ENCODE peak calls at places on chromosomes 1 and 21, in eight cellular contexts. One of them, this sample, is unnamed.
A peak's percentile ranks its signal among the peaks of the same experiment; 100 is the strongest.

GRCh38 chr21:27813750-27814149 is 846.9 kb upstream of the ADAMTS5 start:
- DNase-seq in tibial nerve: peak; percentile 14
- DNase-seq in IMR-90: no peak
- DNase-seq in esophagus muscularis mucosa: no peak
- DNase-seq in stomach: no peak
- DNase-seq in spleen: no peak
- DNase-seq in prostate gland: no peak
- DNase-seq in K562: no peak
- DNase-seq in this sample: peak; percentile 12

GRCh38 chr1:12549460-12550349 is 68.3 kb downstream of the DHRS3 start:
- DNase-seq in prostate gland: peak; percentile 83
- DNase-seq in spleen: no peak
- DNase-seq in esophagus muscularis mucosa: peak; percentile 96
- DNase-seq in K562: peak; percentile 88
- DNase-seq in IMR-90: peak; percentile 98
- DNase-seq in tibial nerve: peak; percentile 93
- DNase-seq in stomach: peak; percentile 75
- DNase-seq in this sample: peak; percentile 73

GRCh38 chr1:178263341-178263740 is 169.4 kb downstream of the RASAL2 start:
- DNase-seq in esophagus muscularis mucosa: no peak
- DNase-seq in IMR-90: peak; percentile 44
- DNase-seq in stomach: no peak
- DNase-seq in spleen: no peak
- DNase-seq in K562: no peak
- DNase-seq in tibial nerve: no peak
- DNase-seq in prostate gland: no peak
- DNase-seq in this sample: no peak

GRCh38 chr1:111406325-111406768 is 21.2 kb downstream of the OVGP1 start:
- DNase-seq in spleen: peak; percentile 83
- DNase-seq in esophagus muscularis mucosa: peak; percentile 50
- DNase-seq in prostate gland: peak; percentile 91
- DNase-seq in IMR-90: peak; percentile 48
- DNase-seq in tibial nerve: no peak
- DNase-seq in stomach: peak; percentile 82
- DNase-seq in K562: no peak
- DNase-seq in this sample: peak; percentile 26

GRCh38 chr1:171670739-171671138 is 18.3 kb upstream of the MYOC start:
- DNase-seq in prostate gland: no peak
- DNase-seq in tibial nerve: no peak
- DNase-seq in K562: no peak
- DNase-seq in esophagus muscularis mucosa: no peak
- DNase-seq in stomach: no peak
- DNase-seq in spleen: no peak
- DNase-seq in IMR-90: no peak
- DNase-seq in this sample: no peak

GRCh38 chr1:3547055-3548005 is 64.0 kb downstream of the MEGF6 start:
- DNase-seq in IMR-90: no peak
- DNase-seq in esophagus muscularis mucosa: no peak
- DNase-seq in prostate gland: peak; percentile 90
- DNase-seq in stomach: no peak
- DNase-seq in spleen: no peak
- DNase-seq in tibial nerve: no peak
- DNase-seq in K562: no peak
- DNase-seq in this sample: no peak

GRCh38 chr1:47224676-47225399 is 7.2 kb downstream of the TAL1 start:
- DNase-seq in spleen: no peak
- DNase-seq in stomach: no peak
- DNase-seq in prostate gland: no peak
- DNase-seq in IMR-90: no peak
- DNase-seq in esophagus muscularis mucosa: no peak
- DNase-seq in K562: no peak
- DNase-seq in tibial nerve: no peak
- DNase-seq in this sample: no peak

GRCh38 chr21:38945536-38946245 is 140.0 kb downstream of the ETS2 start:
- DNase-seq in esophagus muscularis mucosa: no peak
- DNase-seq in stomach: no peak
- DNase-seq in K562: no peak
- DNase-seq in spleen: no peak
- DNase-seq in IMR-90: peak; percentile 58
- DNase-seq in prostate gland: no peak
- DNase-seq in tibial nerve: no peak
- DNase-seq in this sample: no peak

GRCh38 chr1:33986389-33987095 is 122.7 kb downstream of the HMGB4 start:
- DNase-seq in K562: no peak
- DNase-seq in stomach: peak; percentile 45
- DNase-seq in esophagus muscularis mucosa: no peak
- DNase-seq in IMR-90: peak; percentile 7
- DNase-seq in spleen: peak; percentile 27
- DNase-seq in tibial nerve: peak; percentile 34
- DNase-seq in prostate gland: peak; percentile 31
- DNase-seq in this sample: peak; percentile 16

GRCh38 chr1:10696977-10697376 is 99.5 kb downstream of the CASZ1 start:
- DNase-seq in prostate gland: no peak
- DNase-seq in esophagus muscularis mucosa: no peak
- DNase-seq in IMR-90: peak; percentile 23
- DNase-seq in tibial nerve: no peak
- DNase-seq in stomach: no peak
- DNase-seq in spleen: no peak
- DNase-seq in K562: peak; percentile 41
- DNase-seq in this sample: no peak

GRCh38 chr1:182350839-182351238 is 40.8 kb downstream of the GLUL start:
- DNase-seq in stomach: no peak
- DNase-seq in K562: no peak
- DNase-seq in prostate gland: no peak
- DNase-seq in esophagus muscularis mucosa: peak; percentile 93
- DNase-seq in spleen: no peak
- DNase-seq in tibial nerve: peak; percentile 50
- DNase-seq in IMR-90: no peak
- DNase-seq in this sample: no peak

GRCh38 chr1:194865367-194865766 is 1679.0 kb upstream of the B3GALT2 start:
- DNase-seq in IMR-90: peak; percentile 65
- DNase-seq in spleen: no peak
- DNase-seq in tibial nerve: no peak
- DNase-seq in stomach: no peak
- DNase-seq in prostate gland: no peak
- DNase-seq in K562: no peak
- DNase-seq in esophagus muscularis mucosa: no peak
- DNase-seq in this sample: no peak

GRCh38 chr1:223654083-223654482 is 11.4 kb downstream of the CAPN8 start:
- DNase-seq in spleen: no peak
- DNase-seq in stomach: no peak
- DNase-seq in prostate gland: no peak
- DNase-seq in tibial nerve: no peak
- DNase-seq in esophagus muscularis mucosa: no peak
- DNase-seq in K562: no peak
- DNase-seq in IMR-90: no peak
- DNase-seq in this sample: no peak

GRCh38 chr1:31752952-31753351 is 11.2 kb downstream of the ADGRB2 start:
- DNase-seq in prostate gland: no peak
- DNase-seq in esophagus muscularis mucosa: no peak
- DNase-seq in spleen: no peak
- DNase-seq in stomach: no peak
- DNase-seq in tibial nerve: no peak
- DNase-seq in K562: no peak
- DNase-seq in IMR-90: no peak
- DNase-seq in this sample: no peak

GRCh38 chr1:147851149-147851548 is 51.4 kb upstream of the GJA8 start:
- DNase-seq in stomach: no peak
- DNase-seq in IMR-90: peak; percentile 13
- DNase-seq in K562: peak; percentile 65
- DNase-seq in esophagus muscularis mucosa: no peak
- DNase-seq in tibial nerve: no peak
- DNase-seq in prostate gland: no peak
- DNase-seq in spleen: no peak
- DNase-seq in this sample: no peak

GRCh38 chr21:27536319-27536718 is 569.4 kb upstream of the ADAMTS5 start:
- DNase-seq in tibial nerve: no peak
- DNase-seq in esophagus muscularis mucosa: no peak
- DNase-seq in prostate gland: no peak
- DNase-seq in stomach: no peak
- DNase-seq in K562: no peak
- DNase-seq in spleen: no peak
- DNase-seq in IMR-90: peak; percentile 75
- DNase-seq in this sample: no peak

GRCh38 chr1:111570781-111571181 is 48.8 kb upstream of the RAP1A start:
- DNase-seq in spleen: no peak
- DNase-seq in prostate gland: no peak
- DNase-seq in stomach: no peak
- DNase-seq in K562: peak; percentile 70
- DNase-seq in tibial nerve: no peak
- DNase-seq in IMR-90: peak; percentile 35
- DNase-seq in esophagus muscularis mucosa: peak; percentile 70
- DNase-seq in this sample: peak; percentile 14

GRCh38 chr1:170076199-170076598 is 1.7 kb upstream of the KIFAP3 start:
- DNase-seq in IMR-90: no peak
- DNase-seq in tibial nerve: no peak
- DNase-seq in K562: no peak
- DNase-seq in prostate gland: no peak
- DNase-seq in stomach: no peak
- DNase-seq in esophagus muscularis mucosa: no peak
- DNase-seq in spleen: no peak
- DNase-seq in this sample: no peak

GRCh38 chr1:180675586-180675985 is 43.8 kb downstream of the XPR1 start:
- DNase-seq in stomach: no peak
- DNase-seq in tibial nerve: no peak
- DNase-seq in K562: no peak
- DNase-seq in spleen: no peak
- DNase-seq in esophagus muscularis mucosa: no peak
- DNase-seq in prostate gland: no peak
- DNase-seq in IMR-90: peak; percentile 14
- DNase-seq in this sample: no peak

GRCh38 chr1:170885551-170885950 is 49.8 kb upstream of the MROH9 start:
- DNase-seq in IMR-90: no peak
- DNase-seq in spleen: no peak
- DNase-seq in stomach: no peak
- DNase-seq in K562: no peak
- DNase-seq in tibial nerve: no peak
- DNase-seq in esophagus muscularis mucosa: no peak
- DNase-seq in prostate gland: no peak
- DNase-seq in this sample: no peak

GRCh38 chr1:91133240-91133639 is 111.4 kb upstream of the ZNF644 start:
- DNase-seq in IMR-90: no peak
- DNase-seq in tibial nerve: no peak
- DNase-seq in stomach: no peak
- DNase-seq in K562: no peak
- DNase-seq in prostate gland: no peak
- DNase-seq in spleen: no peak
- DNase-seq in esophagus muscularis mucosa: no peak
- DNase-seq in this sample: peak; percentile 52

GRCh38 chr1:170010443-170010842 is 64.1 kb downstream of the KIFAP3 start:
- DNase-seq in K562: peak; percentile 73
- DNase-seq in spleen: no peak
- DNase-seq in prostate gland: no peak
- DNase-seq in IMR-90: peak; percentile 55
- DNase-seq in stomach: no peak
- DNase-seq in esophagus muscularis mucosa: no peak
- DNase-seq in tibial nerve: peak; percentile 86
- DNase-seq in this sample: peak; percentile 14

GRCh38 chr1:36224537-36225297 is 474 bp downstream of the THRAP3 start:
- DNase-seq in prostate gland: no peak
- DNase-seq in IMR-90: peak; percentile 83
- DNase-seq in stomach: peak; percentile 65
- DNase-seq in K562: peak; percentile 95
- DNase-seq in tibial nerve: peak; percentile 80
- DNase-seq in esophagus muscularis mucosa: peak; percentile 96
- DNase-seq in spleen: peak; percentile 96
- DNase-seq in this sample: no peak
- TF ChIP-seq POLR2A in prostate gland: no peak
- TF ChIP-seq POLR2A in IMR-90: peak; percentile 77
- TF ChIP-seq POLR2A in stomach: no peak
- TF ChIP-seq POLR2A in K562: peak; percentile 61
- TF ChIP-seq POLR2A in tibial nerve: no peak
- TF ChIP-seq POLR2A in esophagus muscularis mucosa: no peak
- TF ChIP-seq POLR2A in spleen: no peak
- TF ChIP-seq POLR2A in this sample: no peak

GRCh38 chr1:25569599-25570458 is 26.4 kb downstream of the LDLRAP1 start:
- DNase-seq in prostate gland: no peak
- DNase-seq in K562: peak; percentile 55
- DNase-seq in tibial nerve: no peak
- DNase-seq in spleen: no peak
- DNase-seq in stomach: no peak
- DNase-seq in esophagus muscularis mucosa: no peak
- DNase-seq in IMR-90: no peak
- DNase-seq in this sample: no peak
- H3K4me1 ChIP-seq in prostate gland: peaks cover 45% of the 10 kb centered on the region
- H3K4me1 ChIP-seq in K562: peaks cover 47% of the 10 kb centered on the region
- H3K4me1 ChIP-seq in tibial nerve: no peaks in the 10 kb centered on the region
- H3K4me1 ChIP-seq in spleen: peaks cover 27% of the 10 kb centered on the region
- H3K4me1 ChIP-seq in stomach: peaks cover 66% of the 10 kb centered on the region
- H3K4me1 ChIP-seq in esophagus muscularis mucosa: peaks cover 55% of the 10 kb centered on the region
- H3K4me1 ChIP-seq in IMR-90: peaks cover 41% of the 10 kb centered on the region
- H3K4me1 ChIP-seq in this sample: peaks cover 29% of the 10 kb centered on the region

GRCh38 chr1:118960567-118961136 is 27.5 kb downstream of the TBX15 start:
- DNase-seq in spleen: no peak
- DNase-seq in stomach: peak; percentile 49
- DNase-seq in tibial nerve: peak; percentile 82
- DNase-seq in IMR-90: no peak
- DNase-seq in prostate gland: no peak
- DNase-seq in esophagus muscularis mucosa: peak; percentile 88
- DNase-seq in K562: peak; percentile 55
- DNase-seq in this sample: peak; percentile 40
- TF ChIP-seq POLR2A in spleen: no peak
- TF ChIP-seq POLR2A in stomach: no peak
- TF ChIP-seq POLR2A in tibial nerve: no peak
- TF ChIP-seq POLR2A in IMR-90: no peak
- TF ChIP-seq POLR2A in prostate gland: no peak
- TF ChIP-seq POLR2A in esophagus muscularis mucosa: no peak
- TF ChIP-seq POLR2A in K562: no peak
- TF ChIP-seq POLR2A in this sample: no peak

DNA sequence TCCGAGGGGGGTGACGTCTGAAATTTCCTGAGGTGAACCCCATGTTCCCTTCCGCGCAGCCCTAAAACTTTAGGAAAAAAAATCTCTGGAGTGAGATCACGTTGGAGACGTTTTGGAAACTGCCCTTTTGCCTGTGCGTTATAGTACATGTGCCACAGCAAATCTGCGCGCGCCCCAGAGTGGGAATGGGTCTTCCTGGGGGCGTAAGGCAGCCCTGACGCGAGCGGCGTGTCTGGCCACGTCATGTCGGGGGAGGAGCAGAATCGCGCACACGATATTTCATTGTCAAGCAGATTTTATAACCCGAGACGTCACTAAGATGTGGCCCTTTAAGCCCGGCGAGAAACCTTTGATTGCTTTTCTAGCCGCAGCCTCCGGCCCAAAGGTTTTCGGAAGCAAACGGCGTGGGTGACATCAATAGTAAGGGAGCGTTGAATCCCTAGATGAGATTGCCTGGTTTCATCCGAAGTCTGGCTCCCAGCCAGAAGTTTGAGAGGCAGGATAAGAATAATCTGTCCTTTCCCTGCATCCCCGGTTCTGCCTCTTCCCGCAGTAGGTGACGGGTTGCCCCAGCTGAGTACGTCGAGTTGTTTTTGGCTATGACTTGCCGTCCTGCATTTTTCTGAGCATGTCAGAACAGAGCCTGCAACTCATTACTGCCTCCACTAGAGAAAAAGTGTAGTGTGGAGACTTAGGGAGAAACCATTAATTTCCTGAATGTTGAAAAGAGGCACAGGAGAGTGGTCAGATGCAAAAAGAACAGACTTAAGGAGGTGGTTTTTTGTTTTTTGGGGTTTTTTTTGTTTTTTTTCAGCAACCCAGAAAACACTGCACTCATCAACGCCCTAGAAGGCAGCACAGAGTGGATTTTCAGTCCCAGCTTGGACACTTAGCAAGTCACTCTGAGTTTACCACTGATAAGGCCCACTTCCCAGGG is 800 bp upstream of the PMVK start:
- DNase-seq in esophagus muscularis mucosa: peak; percentile 98
- DNase-seq in IMR-90: peak; percentile 97
- DNase-seq in spleen: peak; percentile 96
- DNase-seq in K562: peak; percentile 93
- DNase-seq in tibial nerve: peak; percentile 85
- DNase-seq in stomach: peak; percentile 91
- DNase-seq in prostate gland: peak; percentile 87
- DNase-seq in this sample: peak; percentile 92
- H3K4me1 ChIP-seq in esophagus muscularis mucosa: peaks cover 59% of the 10 kb centered on the region
- H3K4me1 ChIP-seq in IMR-90: peaks cover 2% of the 10 kb centered on the region
- H3K4me1 ChIP-seq in spleen: peaks cover 39% of the 10 kb centered on the region
- H3K4me1 ChIP-seq in K562: peaks cover 40% of the 10 kb centered on the region
- H3K4me1 ChIP-seq in tibial nerve: no peaks in the 10 kb centered on the region
- H3K4me1 ChIP-seq in stomach: peaks cover 53% of the 10 kb centered on the region
- H3K4me1 ChIP-seq in prostate gland: peaks cover 20% of the 10 kb centered on the region
- H3K4me1 ChIP-seq in this sample: peaks cover 27% of the 10 kb centered on the region

This sample was measured in transverse colon.